ENCODE peak calls at places on chromosomes 5 and 9, in seven cellular contexts. L is H9, Q is IMR-90, E is mesenchymal stem cell, T is neuronal stem cell, A is trophoblast cell, U is mesendoderm. N is an unnamed sample.

GRCh38 chr5:73963021-73963420 is 337.0 kb downstream of the ARHGEF28 start:
- DNase-seq in A (peak), L (no peak), U (no peak), T (no peak), E (no peak), Q (no peak), N (no peak)

GRCh38 chr9:90340421-90340820 is 302.2 kb downstream of the DIRAS2 start:
- DNase-seq in T (no peak), A (no peak), Q (peak), L (no peak), E (peak), U (no peak), N (no peak)

GRCh38 chr5:109529520-109529919 is 119.7 kb upstream of the PJA2 start:
- DNase-seq in Q (peak), E (no peak), L (no peak), T (no peak), A (no peak), U (no peak), N (no peak)

GRCh38 chr5:170748986-170749385 is 34.5 kb upstream of the GABRP start:
- DNase-seq in A (no peak), T (no peak), L (peak), E (no peak), U (no peak), Q (no peak), N (no peak)

GRCh38 chr9:17742065-17742464 is 163.2 kb downstream of the SH3GL2 start:
- DNase-seq in T (peak), U (peak), A (no peak), E (no peak), L (peak), Q (no peak), N (no peak)

GRCh38 chr9:137231313-137232039 is 775 bp downstream of the SLC34A3 start:
- DNase-seq in T (no peak), U (no peak), E (no peak), L (no peak), Q (no peak), A (no peak), N (no peak)

GRCh38 chr9:18238254-18238653 is 235.7 kb upstream of the ADAMTSL1 start:
- DNase-seq in L (no peak), T (no peak), A (no peak), E (peak), U (peak), Q (peak), N (no peak)

GRCh38 chr9:97744710-97745708 is 47.9 kb upstream of the XPA start:
- DNase-seq in Q (peak), T (no peak), U (peak), A (no peak), E (no peak), L (peak), N (no peak)

GRCh38 chr9:125902224-125902623 is 155.1 kb downstream of the PBX3 start:
- DNase-seq in A (no peak), Q (no peak), T (no peak), U (no peak), E (no peak), L (no peak), N (no peak)

GRCh38 chr9:134130503-134131375 is 5.1 kb upstream of the WDR5 start:
- DNase-seq in U (peak), E (no peak), L (peak), T (peak), A (peak), Q (peak), N (peak)

GRCh38 chr5:96790851-96791513 is 16.8 kb downstream of the ERAP1 start:
- DNase-seq in L (no peak), Q (peak), T (no peak), A (peak), U (no peak), E (peak), N (no peak)

GRCh38 chr9:96501981-96502833 is 52.2 kb downstream of the HABP4 start:
- DNase-seq in T (no peak), L (no peak), Q (no peak), A (no peak), E (no peak), U (no peak), N (no peak)

GRCh38 chr5:373710-374602 is 52.4 kb downstream of the AHRR start:
- DNase-seq in A (no peak), L (peak), E (peak), T (peak), Q (peak), U (no peak), N (peak)

GRCh38 chr5:111453747-111454146 is 58.6 kb downstream of the STARD4 start:
- DNase-seq in L (no peak), U (peak), E (peak), A (peak), Q (peak), T (no peak), N (no peak)

GRCh38 chr5:58641533-58641932 is 58.7 kb downstream of the RAB3C start:
- DNase-seq in U (peak), Q (no peak), A (no peak), E (no peak), T (no peak), L (no peak), N (no peak)

GRCh38 chr5:3729631-3730030 is 134.0 kb downstream of the IRX1 start:
- DNase-seq in Q (no peak), A (no peak), U (no peak), T (no peak), L (no peak), E (no peak), N (no peak)

GRCh38 chr5:97182571-97183099 is 412 bp downstream of the RIOK2 start:
- DNase-seq in U (no peak), A (no peak), T (no peak), E (no peak), Q (peak), L (no peak), N (no peak)

GRCh38 chr9:82423700-82424099 is 435.1 kb downstream of the SPATA31D1 start:
- DNase-seq in E (no peak), L (no peak), A (no peak), Q (no peak), T (no peak), U (no peak), N (no peak)

GRCh38 chr5:88876714-88877113 is 6.3 kb downstream of the MEF2C start:
- DNase-seq in U (no peak), E (no peak), A (no peak), T (no peak), Q (no peak), L (no peak), N (no peak)

GRCh38 chr5:79511945-79512493 is 1.9 kb downstream of the HOMER1 start:
- DNase-seq in T (no peak), Q (no peak), A (no peak), U (no peak), E (no peak), L (no peak), N (no peak)

GRCh38 chr5:43243270-43243669 is 51.2 kb downstream of the NIM1K start:
- DNase-seq in L (no peak), T (no peak), Q (no peak), A (no peak), U (no peak), E (no peak), N (no peak)

GRCh38 chr5:56815657-56816545 is 552 bp downstream of the MAP3K1 start:
- DNase-seq in T (peak), Q (peak), A (no peak), L (peak), E (peak), U (peak), N (no peak)

GRCh38 chr5:72597456-72597948 is 90.3 kb upstream of the ZNF366 start:
- DNase-seq in T (no peak), E (peak), U (peak), L (no peak), Q (peak), A (peak), N (no peak)

GRCh38 chr5:78472469-78473106 is 112.2 kb downstream of the SCAMP1 start:
- DNase-seq in E (peak), A (no peak), Q (no peak), T (no peak), U (no peak), L (no peak), N (no peak)

GRCh38 chr5:174608631-174609097 is 115.7 kb upstream of the MSX2 start:
- DNase-seq in A (no peak), Q (no peak), T (no peak), L (no peak), E (no peak), U (no peak), N (no peak)

GRCh38 chr5:73957397-73958001 is 331.5 kb downstream of the ARHGEF28 start:
- DNase-seq in L (no peak), Q (peak), T (no peak), U (peak), E (peak), A (no peak), N (no peak)

GRCh38 chr5:127846884-127847283 is 143.7 kb downstream of the CCDC192 start:
- DNase-seq in Q (no peak), A (peak), E (no peak), T (no peak), L (no peak), U (no peak), N (no peak)

GRCh38 chr9:1659036-1659701 is 356.0 kb upstream of the SMARCA2 start:
- DNase-seq in U (no peak), A (no peak), Q (no peak), L (no peak), T (no peak), E (no peak), N (no peak)
- H3K4ac ChIP-seq in U (no peak), A (no peak), Q (no peak), L (no peak), T (no peak), E (no peak), N (no peak)

GRCh38 chr9:93280661-93281259 is 96.8 kb downstream of the WNK2 start:
- DNase-seq in T (no peak), A (no peak), Q (no peak), U (no peak), L (no peak), E (no peak), N (no peak)

GRCh38 chr9:93270976-93271375 is 87.0 kb downstream of the WNK2 start:
- DNase-seq in E (no peak), Q (no peak), L (no peak), U (no peak), T (no peak), A (no peak), N (no peak)

GRCh38 chr9:93278164-93278563 is 94.2 kb downstream of the WNK2 start:
- DNase-seq in A (no peak), Q (no peak), U (peak), E (no peak), L (no peak), T (no peak), N (no peak)

DNA sequence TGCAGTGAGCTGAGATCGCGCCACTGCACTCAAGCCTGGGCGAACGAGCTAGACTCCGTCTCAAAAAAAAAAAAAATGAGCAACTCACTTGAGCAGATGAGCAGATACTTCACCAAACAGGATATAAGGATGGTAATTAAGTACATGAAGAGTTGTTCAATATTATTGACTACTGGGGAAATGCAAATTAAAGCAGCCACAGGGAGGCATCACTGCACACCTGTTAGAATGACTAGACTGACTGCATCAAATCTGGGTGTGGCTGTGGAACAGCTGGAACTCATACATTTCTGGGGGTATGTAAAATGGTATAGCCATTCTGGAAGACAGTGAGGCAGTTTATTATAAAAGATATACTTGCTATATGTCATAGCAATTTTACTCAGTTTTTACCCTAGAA is 93.0 kb downstream of the WNK2 start:
- DNase-seq in A (no peak), T (no peak), Q (no peak), E (no peak), U (no peak), L (no peak), N (no peak)
- H3K4ac ChIP-seq in A (no peak), T (no peak), Q (no peak), E (no peak), U (no peak), L (no peak), N (no peak)

DNA sequence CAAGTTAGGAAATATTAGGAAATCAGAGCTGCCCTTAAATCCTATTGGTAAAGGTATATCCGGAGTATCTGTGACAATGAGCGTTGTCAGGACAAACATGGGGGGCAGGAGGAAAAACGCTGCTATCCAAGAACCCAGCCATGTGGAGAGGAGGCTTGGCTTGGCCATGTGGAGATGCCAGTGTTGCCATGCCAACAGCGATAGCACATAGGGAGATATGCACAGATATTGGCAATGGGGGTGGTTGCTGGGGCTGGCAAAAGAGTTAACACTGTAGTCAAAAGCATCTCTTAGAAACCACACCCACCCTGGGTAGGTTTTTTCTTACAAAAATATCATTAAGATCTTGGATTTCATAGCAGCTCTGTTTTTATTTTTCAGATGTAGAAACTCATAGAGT is 106.4 kb upstream of the ASTN2 start:
- DNase-seq in A (no peak), T (no peak), U (peak), E (no peak), L (no peak), Q (no peak), N (no peak)
- H3K4ac ChIP-seq in A (no peak), T (no peak), U (no peak), E (no peak), L (no peak), Q (no peak), N (no peak)

GRCh38 chr5:179536676-179537075 is 13.7 kb upstream of the RUFY1 start:
- DNase-seq in L (no peak), U (no peak), T (no peak), A (no peak), E (no peak), Q (no peak), N (no peak)
- H3K4ac ChIP-seq in L (no peak), U (no peak), T (no peak), A (no peak), E (no peak), Q (no peak), N (no peak)

DNA sequence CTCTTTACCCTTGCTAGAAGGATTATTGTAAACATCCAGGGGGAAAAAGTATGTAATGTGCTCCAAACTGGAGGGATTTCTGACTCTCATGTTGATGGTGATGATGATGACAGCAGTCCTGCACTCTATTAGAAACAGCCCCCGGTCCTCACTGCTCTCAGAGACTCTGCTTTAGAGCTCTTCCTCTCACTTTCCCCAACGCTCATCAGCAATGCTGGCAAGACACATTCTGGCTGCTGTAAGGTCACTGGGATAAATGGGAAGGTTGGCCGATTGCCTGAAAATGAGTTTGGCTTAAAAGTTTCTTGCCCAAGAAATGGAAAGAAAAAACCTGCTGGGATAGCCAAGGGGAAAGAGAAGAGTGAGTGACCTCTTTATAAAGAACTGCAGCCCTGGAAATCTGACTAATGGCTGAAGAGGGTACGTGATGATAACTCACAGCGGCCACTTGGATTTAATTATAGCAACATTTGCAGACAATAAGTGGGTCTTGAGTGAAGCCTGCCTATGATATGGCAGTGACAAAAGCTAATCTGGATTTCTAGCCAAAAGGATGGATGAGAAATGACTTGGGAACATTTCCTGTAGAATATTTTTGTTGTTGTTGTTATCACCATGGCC is 235.8 kb downstream of the TMEM38B start:
- DNase-seq in Q (no peak), A (no peak), U (no peak), T (no peak), E (no peak), L (no peak), N (no peak)
- H3K4ac ChIP-seq in Q (no peak), A (no peak), U (no peak), T (no peak), E (no peak), L (no peak), N (no peak)

DNA sequence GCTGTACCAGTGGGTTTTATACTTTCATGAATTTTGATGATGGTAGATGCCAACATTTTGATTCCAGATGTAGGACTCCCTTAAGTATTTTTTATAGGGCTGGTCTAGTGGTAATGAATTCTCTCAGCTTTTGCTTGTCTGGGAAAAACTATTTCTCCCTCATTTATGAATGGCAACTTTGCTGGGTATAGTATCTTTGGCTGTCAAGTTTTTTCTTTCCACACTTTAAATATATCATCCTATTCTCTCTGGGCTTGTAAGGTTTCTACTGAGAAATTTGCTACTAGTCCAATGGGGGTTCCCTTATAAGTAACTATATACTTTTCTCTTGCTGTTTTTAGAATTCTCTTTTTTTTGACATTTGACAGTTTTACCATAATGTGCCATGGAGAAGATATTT is 629.3 kb downstream of the NR2F1-AS1 start:
- DNase-seq in Q (no peak), T (no peak), L (no peak), A (no peak), U (no peak), E (no peak), N (no peak)
- H3K4ac ChIP-seq in Q (no peak), T (no peak), L (no peak), A (no peak), U (no peak), E (no peak), N (no peak)

DNA sequence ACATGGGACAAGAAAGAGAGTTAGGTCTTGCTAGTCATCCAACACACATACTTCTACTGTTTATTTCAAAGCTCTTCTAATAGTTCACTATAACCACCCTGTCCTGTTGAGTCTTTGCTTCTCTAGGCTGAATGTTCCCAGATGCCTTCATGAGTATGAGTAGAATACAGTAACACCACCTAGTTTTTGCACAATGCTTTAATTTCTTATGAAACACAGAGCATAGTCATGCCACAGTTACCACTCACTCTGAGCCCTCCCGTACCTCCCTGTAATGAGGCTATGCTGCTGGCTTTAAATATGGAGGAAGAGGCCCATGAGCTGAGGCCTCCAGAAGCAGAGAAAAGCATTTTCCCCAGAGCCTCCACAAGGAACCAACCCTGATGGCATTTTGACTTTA is 75.0 kb upstream of the SLC1A3 start:
- DNase-seq in T (no peak), Q (no peak), E (no peak), L (no peak), A (peak), U (no peak), N (no peak)
- H3K4ac ChIP-seq in T (no peak), Q (no peak), E (no peak), L (no peak), A (no peak), U (no peak), N (no peak)

N was measured in H1.